ENCODE peak calls at places on chromosomes 5 and 9, in five cellular contexts. H is vagina; Z is CD4-positive, alpha-beta T cell; D is naive thymus-derived CD4-positive, alpha-beta T cell; A is body of pancreas. Y is an unnamed sample.

GRCh38 chr5:173204185-173204979 is 30.6 kb downstream of the NKX2-5 start:
- DNase-seq in H (no peak), Z (no peak), D (peak; percentile 23), A (no peak), Y (peak; percentile 9)

GRCh38 chr9:15155826-15156225 is 151.2 kb downstream of the TTC39B start:
- DNase-seq in H (no peak), Z (no peak), D (no peak), A (no peak), Y (no peak)

GRCh38 chr9:120361531-120361930 is 218.4 kb downstream of the CDK5RAP2 start:
- DNase-seq in H (no peak), Z (no peak), D (no peak), A (no peak), Y (no peak)

GRCh38 chr5:115977988-115978387 is 15.7 kb downstream of the LVRN start:
- DNase-seq in H (no peak), Z (no peak), D (no peak), A (no peak), Y (no peak)

GRCh38 chr5:52801329-52801728 is 13.6 kb downstream of the ITGA1 start:
- DNase-seq in H (no peak), Z (no peak), D (no peak), A (no peak), Y (no peak)

GRCh38 chr5:125655156-125655555 is 768.1 kb upstream of the GRAMD2B start:
- DNase-seq in H (no peak), Z (no peak), D (no peak), A (no peak), Y (no peak)

GRCh38 chr5:137184734-137185133 is 314.4 kb downstream of the SPOCK1 start:
- DNase-seq in H (no peak), Z (no peak), D (no peak), A (no peak), Y (no peak)

GRCh38 chr9:133333011-133333410 is 3.0 kb downstream of the SURF6 start:
- DNase-seq in H (no peak), Z (no peak), D (no peak), A (no peak), Y (no peak)

GRCh38 chr5:107395632-107396350 is 274.9 kb downstream of the EFNA5 start:
- DNase-seq in H (no peak), Z (no peak), D (no peak), A (no peak), Y (no peak)

GRCh38 chr9:70465398-70465797 is 50.9 kb upstream of the KLF9 start:
- DNase-seq in H (no peak), Z (no peak), D (no peak), A (no peak), Y (no peak)

GRCh38 chr9:16542290-16542689 is 328.2 kb downstream of the BNC2 start:
- DNase-seq in H (no peak), Z (no peak), D (no peak), A (no peak), Y (no peak)

GRCh38 chr9:97362777-97363545 is 48.9 kb upstream of the TDRD7 start:
- DNase-seq in H (no peak), Z (no peak), D (no peak), A (no peak), Y (no peak)

GRCh38 chr9:98280574-98280973 is 25.1 kb upstream of the TBC1D2 start:
- DNase-seq in H (no peak), Z (no peak), D (no peak), A (no peak), Y (no peak)

GRCh38 chr9:90795879-90796317 is 5.7 kb upstream of the SYK start:
- DNase-seq in H (no peak), Z (no peak), D (no peak), A (no peak), Y (no peak)

GRCh38 chr9:93852728-93853127 is 102.4 kb downstream of the BARX1 start:
- DNase-seq in H (no peak), Z (no peak), D (no peak), A (no peak), Y (no peak)

GRCh38 chr9:2939368-2939767 is 95.5 kb upstream of the PUM3 start:
- DNase-seq in H (no peak), Z (no peak), D (no peak), A (no peak), Y (no peak)

GRCh38 chr9:223167-223566 is 8.5 kb downstream of the DOCK8 start:
- DNase-seq in H (no peak), Z (no peak), D (no peak), A (no peak), Y (no peak)

GRCh38 chr5:56356121-56356875 is 123.2 kb upstream of the ANKRD55 start:
- DNase-seq in H (no peak), Z (no peak), D (no peak), A (no peak), Y (no peak)

GRCh38 chr9:111661802-111662491 is 542 bp downstream of the GNG10 start:
- DNase-seq in H (no peak), Z (peak; percentile 10), D (peak; percentile 23), A (peak; percentile 22), Y (no peak)

DNA sequence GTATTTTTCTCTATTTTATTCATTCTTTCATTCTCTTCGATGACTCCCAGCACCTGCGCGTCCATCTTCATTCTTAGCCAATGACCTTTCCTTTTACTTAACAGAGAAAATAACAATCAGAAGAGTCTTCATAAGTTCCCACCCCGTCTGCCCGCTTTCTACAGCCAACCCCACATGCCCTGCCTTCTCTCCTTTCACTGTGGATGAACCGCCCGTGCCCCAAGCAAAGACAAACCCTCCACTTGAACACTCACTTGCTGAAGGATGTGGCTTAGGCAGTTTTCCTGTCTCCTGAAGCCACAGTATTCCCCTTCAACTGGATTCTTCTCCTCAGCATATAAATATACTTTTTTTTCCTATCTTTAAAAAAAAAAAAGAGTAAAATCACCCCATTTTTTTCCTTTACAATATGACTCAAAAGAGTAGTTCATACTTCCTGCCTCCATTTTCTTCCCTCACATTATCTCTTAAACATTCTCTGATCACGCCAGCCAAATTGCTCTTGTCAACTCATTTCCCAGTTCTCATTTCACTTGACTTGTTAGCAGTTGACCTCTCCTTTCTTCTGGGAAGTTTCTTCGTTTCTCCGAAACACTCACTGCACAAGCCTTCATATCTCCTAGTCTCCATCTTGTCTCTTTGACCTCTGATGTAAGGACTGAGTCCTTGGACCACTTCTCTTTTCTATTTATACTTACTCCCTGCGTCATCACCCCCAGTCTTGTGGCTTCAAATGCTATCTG is 11.1 kb downstream of the NIPSNAP3B start:
- DNase-seq in H (no peak), Z (no peak), D (no peak), A (no peak), Y (no peak)
- H3K27ac ChIP-seq in H (no peak overlapping the region), Z (no peak overlapping the region), D (no peak overlapping the region), A (no peak overlapping the region), Y (no peak overlapping the region)

GRCh38 chr9:135869916-135870315 is 37.4 kb downstream of the CAMSAP1 start:
- DNase-seq in H (no peak), Z (no peak), D (no peak), A (no peak), Y (no peak)
- H3K27me3 ChIP-seq in H (no peaks in the 10 kb centered on the region), Z (no peaks in the 10 kb centered on the region), D (no peaks in the 10 kb centered on the region), A (no peaks in the 10 kb centered on the region), Y (no peaks in the 10 kb centered on the region)

GRCh38 chr9:127550277-127550676 is 61.8 kb upstream of the STXBP1 start:
- DNase-seq in H (no peak), Z (no peak), D (no peak), A (no peak), Y (no peak)
- H3K27ac ChIP-seq in H (peak overlapping the region; percentile 40), Z (no peak overlapping the region), D (no peak overlapping the region), A (peak overlapping the region; percentile 56), Y (peak overlapping the region; percentile 66)

GRCh38 chr9:136133959-136134484 is 15.3 kb upstream of the TMEM250 start:
- DNase-seq in H (no peak), Z (no peak), D (no peak), A (no peak), Y (no peak)
- H3K27me3 ChIP-seq in H (peaks cover 20% of the 10 kb centered on the region), Z (peaks cover 44% of the 10 kb centered on the region), D (no peaks in the 10 kb centered on the region), A (no peaks in the 10 kb centered on the region), Y (no peaks in the 10 kb centered on the region)

GRCh38 chr9:126500600-126501382 is 112.9 kb upstream of the LMX1B start:
- DNase-seq in H (no peak), Z (peak; percentile 46), D (peak; percentile 58), A (peak; percentile 70), Y (peak; percentile 46)

GRCh38 chr9:126501383-126502331 is 112.1 kb upstream of the LMX1B start:
- DNase-seq in H (no peak), Z (no peak), D (no peak), A (no peak), Y (no peak)

GRCh38 chr9:126499005-126499910 is 114.5 kb upstream of the LMX1B start:
- DNase-seq in H (no peak), Z (peak; percentile 24), D (peak; percentile 27), A (peak; percentile 36), Y (no peak)

GRCh38 chr9:126498331-126498730 is 115.4 kb upstream of the LMX1B start:
- DNase-seq in H (no peak), Z (no peak), D (no peak), A (no peak), Y (no peak)

GRCh38 chr9:126499911-126500599 is 113.7 kb upstream of the LMX1B start:
- DNase-seq in H (no peak), Z (no peak), D (no peak), A (no peak), Y (no peak)
- H3K27ac ChIP-seq in H (no peak overlapping the region), Z (no peak overlapping the region), D (no peak overlapping the region), A (no peak overlapping the region), Y (no peak overlapping the region)

GRCh38 chr9:129748249-129748648 is 4.6 kb downstream of the PTGES start:
- DNase-seq in H (no peak), Z (no peak), D (no peak), A (no peak), Y (no peak)

GRCh38 chr9:129752915-129753724 is at the start of gene PTGES:
- DNase-seq in H (no peak), Z (peak; percentile 18), D (peak; percentile 49), A (peak; percentile 43), Y (peak; percentile 53)

GRCh38 chr9:129751841-129752801 is 721 bp downstream of the PTGES start:
- DNase-seq in H (no peak), Z (no peak), D (no peak), A (peak; percentile 31), Y (no peak)

GRCh38 chr9:129749575-129749974 is 3.3 kb downstream of the PTGES start:
- DNase-seq in H (no peak), Z (no peak), D (no peak), A (no peak), Y (no peak)

DNA sequence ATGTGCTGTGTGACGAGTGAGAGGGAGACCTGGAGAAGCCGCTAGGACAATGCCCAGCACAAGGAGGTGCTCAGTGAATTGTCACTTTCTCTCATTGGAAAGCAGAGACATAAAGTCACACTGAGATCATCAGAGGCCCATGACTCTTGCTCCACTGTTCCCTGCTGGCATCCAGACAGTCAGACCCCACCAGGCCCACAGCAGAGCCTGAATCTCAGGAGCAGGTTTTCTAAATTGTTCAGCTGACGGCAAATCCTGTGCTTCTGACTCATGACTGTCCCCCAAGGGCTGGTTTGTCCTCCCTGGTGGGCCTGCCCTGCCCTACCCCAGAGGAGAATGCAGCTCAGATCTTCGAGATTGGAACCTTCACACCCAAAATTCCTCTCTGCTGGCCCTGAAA is 2.8 kb downstream of the PTGES start:
- DNase-seq in H (no peak), Z (no peak), D (no peak), A (no peak), Y (no peak)
- H3K27me3 ChIP-seq in H (no peaks in the 10 kb centered on the region), Z (no peaks in the 10 kb centered on the region), D (no peaks in the 10 kb centered on the region), A (no peaks in the 10 kb centered on the region), Y (no peaks in the 10 kb centered on the region)